ENCODE peak calls at places on chromosome 21, in seven cellular contexts. M is KG1; V is substantia nigra; Y is tibial nerve; T is stimulated activated CD8-positive, alpha-beta memory T cell treated with anti-CD3 and anti-CD28 coated beads, Interleukin-4, amount 100 ng/mL, for 24 hours; R is MM.1S; K is left ventricle myocardium inferior. L is an unnamed sample.

GRCh38 chr21:43211085-43212071 is 42.6 kb downstream of the CRYAA start:
- DNase-seq in M (no peak), V (no peak), Y (peak), T (no peak), R (no peak), K (peak), L (no peak)

GRCh38 chr21:42153746-42154145 is 65.2 kb upstream of the ABCG1 start:
- DNase-seq in M (no peak), V (no peak), Y (no peak), T (no peak), R (no peak), K (no peak), L (no peak)

GRCh38 chr21:38319781-38320180 is 63.0 kb downstream of the KCNJ15 start:
- DNase-seq in M (no peak), V (no peak), Y (no peak), T (no peak), R (no peak), K (no peak), L (no peak)

GRCh38 chr21:16055012-16055411 is 325.2 kb downstream of the USP25 start:
- DNase-seq in M (no peak), V (no peak), Y (no peak), T (no peak), R (no peak), K (no peak), L (no peak)

GRCh38 chr21:43609501-43610340 is 49.6 kb downstream of the HSF2BP start:
- DNase-seq in M (no peak), V (no peak), Y (no peak), T (no peak), R (no peak), K (no peak), L (no peak)

GRCh38 chr21:28018741-28019669 is 973.7 kb downstream of the LTN1 start:
- DNase-seq in M (no peak), V (peak), Y (no peak), T (no peak), R (peak), K (no peak), L (peak)

GRCh38 chr21:35136586-35137254 is 87.6 kb upstream of the RUNX1 start:
- DNase-seq in M (no peak), V (no peak), Y (no peak), T (no peak), R (no peak), K (no peak), L (no peak)

GRCh38 chr21:24594082-24594481 is 1013.2 kb downstream of the MRPL39 start:
- DNase-seq in M (no peak), V (no peak), Y (no peak), T (no peak), R (no peak), K (no peak), L (no peak)

GRCh38 chr21:25025596-25025995 is 581.7 kb downstream of the MRPL39 start:
- DNase-seq in M (no peak), V (no peak), Y (no peak), T (no peak), R (no peak), K (no peak), L (no peak)

GRCh38 chr21:31221051-31221450 is 123.0 kb downstream of the TIAM1 start:
- DNase-seq in M (no peak), V (no peak), Y (no peak), T (no peak), R (no peak), K (no peak), L (no peak)

GRCh38 chr21:44918581-44919033 is 2.1 kb downstream of the ITGB2 start:
- DNase-seq in M (no peak), V (no peak), Y (no peak), T (no peak), R (no peak), K (no peak), L (no peak)

GRCh38 chr21:15794277-15794912 is 64.6 kb downstream of the USP25 start:
- DNase-seq in M (no peak), V (no peak), Y (no peak), T (no peak), R (no peak), K (no peak), L (no peak)

GRCh38 chr21:41219498-41220207 is 51.7 kb downstream of the BACE2 start:
- DNase-seq in M (no peak), V (no peak), Y (no peak), T (no peak), R (no peak), K (no peak), L (no peak)

GRCh38 chr21:45502600-45502999 is 39.6 kb downstream of the SLC19A1 start:
- DNase-seq in M (no peak), V (no peak), Y (no peak), T (no peak), R (no peak), K (no peak), L (no peak)

GRCh38 chr21:36701912-36702621 is 3.2 kb downstream of the SIM2 start:
- DNase-seq in M (no peak), V (no peak), Y (no peak), T (no peak), R (no peak), K (no peak), L (no peak)

L was measured in hypothalamus.